ENCODE peak calls at places on chromosome 19, in nine cellular contexts. One of them, this sample, is unnamed.

GRCh38 chr19:40717880-40718773 is 1.2 kb downstream of the ITPKC start:
- DNase-seq in H1: no peak
- DNase-seq in testis: no peak
- DNase-seq in lung: peak; percentile 51
- DNase-seq in mammary epithelial cell: peak; percentile 52
- DNase-seq in heart right ventricle: no peak
- DNase-seq in esophagus squamous epithelium: no peak
- DNase-seq in Peyer's patch: peak; percentile 74
- DNase-seq in prostate gland: peak; percentile 41
- DNase-seq in this sample: no peak

GRCh38 chr19:49119411-49120324 is at the start of gene PPFIA3:
- DNase-seq in mammary epithelial cell: peak; percentile 63
- DNase-seq in prostate gland: peak; percentile 61
- DNase-seq in heart right ventricle: peak; percentile 76
- DNase-seq in testis: peak; percentile 77
- DNase-seq in H1: peak; percentile 79
- DNase-seq in Peyer's patch: peak; percentile 71
- DNase-seq in lung: no peak
- DNase-seq in esophagus squamous epithelium: no peak
- DNase-seq in this sample: no peak

GRCh38 chr19:46791944-46792343 is 3.5 kb upstream of the SLC1A5 start:
- DNase-seq in esophagus squamous epithelium: no peak
- DNase-seq in heart right ventricle: no peak
- DNase-seq in testis: no peak
- DNase-seq in H1: no peak
- DNase-seq in mammary epithelial cell: no peak
- DNase-seq in Peyer's patch: no peak
- DNase-seq in lung: no peak
- DNase-seq in prostate gland: no peak
- DNase-seq in this sample: no peak

GRCh38 chr19:45477713-45478453 is 10.1 kb downstream of the FOSB start:
- DNase-seq in prostate gland: no peak
- DNase-seq in H1: no peak
- DNase-seq in testis: no peak
- DNase-seq in heart right ventricle: no peak
- DNase-seq in lung: no peak
- DNase-seq in esophagus squamous epithelium: no peak
- DNase-seq in Peyer's patch: no peak
- DNase-seq in mammary epithelial cell: no peak
- DNase-seq in this sample: no peak

GRCh38 chr19:38003427-38004099 is 96.6 kb downstream of the SIPA1L3 start:
- DNase-seq in heart right ventricle: peak; percentile 65
- DNase-seq in H1: peak; percentile 69
- DNase-seq in lung: peak; percentile 74
- DNase-seq in esophagus squamous epithelium: no peak
- DNase-seq in testis: peak; percentile 49
- DNase-seq in Peyer's patch: no peak
- DNase-seq in prostate gland: peak; percentile 88
- DNase-seq in mammary epithelial cell: peak; percentile 87
- DNase-seq in this sample: peak; percentile 72

GRCh38 chr19:48170817-48171347 is 402 bp downstream of the ZSWIM9 start:
- DNase-seq in testis: no peak
- DNase-seq in mammary epithelial cell: peak; percentile 8
- DNase-seq in Peyer's patch: no peak
- DNase-seq in lung: no peak
- DNase-seq in heart right ventricle: no peak
- DNase-seq in H1: no peak
- DNase-seq in esophagus squamous epithelium: no peak
- DNase-seq in prostate gland: no peak
- DNase-seq in this sample: no peak

GRCh38 chr19:48982280-48982679 is 10.8 kb downstream of the GYS1 start:
- DNase-seq in H1: no peak
- DNase-seq in heart right ventricle: no peak
- DNase-seq in esophagus squamous epithelium: no peak
- DNase-seq in lung: no peak
- DNase-seq in prostate gland: no peak
- DNase-seq in mammary epithelial cell: no peak
- DNase-seq in testis: no peak
- DNase-seq in Peyer's patch: no peak
- DNase-seq in this sample: no peak

GRCh38 chr19:7737215-7737614 is 5.3 kb upstream of the CLEC4G start:
- DNase-seq in H1: no peak
- DNase-seq in heart right ventricle: no peak
- DNase-seq in mammary epithelial cell: no peak
- DNase-seq in testis: no peak
- DNase-seq in prostate gland: no peak
- DNase-seq in Peyer's patch: no peak
- DNase-seq in esophagus squamous epithelium: no peak
- DNase-seq in lung: no peak
- DNase-seq in this sample: no peak

GRCh38 chr19:55642153-55643002 is 1.1 kb upstream of the ZNF581 start:
- DNase-seq in H1: peak; percentile 61
- DNase-seq in esophagus squamous epithelium: no peak
- DNase-seq in Peyer's patch: peak; percentile 45
- DNase-seq in testis: peak; percentile 59
- DNase-seq in mammary epithelial cell: no peak
- DNase-seq in lung: no peak
- DNase-seq in heart right ventricle: peak; percentile 35
- DNase-seq in prostate gland: no peak
- DNase-seq in this sample: no peak

GRCh38 chr19:46349311-46349993 is 2.6 kb downstream of the PPP5C start:
- DNase-seq in esophagus squamous epithelium: no peak
- DNase-seq in Peyer's patch: no peak
- DNase-seq in prostate gland: no peak
- DNase-seq in mammary epithelial cell: no peak
- DNase-seq in lung: no peak
- DNase-seq in H1: no peak
- DNase-seq in testis: no peak
- DNase-seq in heart right ventricle: no peak
- DNase-seq in this sample: no peak

GRCh38 chr19:35114656-35115537 is 726 bp upstream of the FXYD3 start:
- DNase-seq in lung: peak; percentile 70
- DNase-seq in Peyer's patch: peak; percentile 85
- DNase-seq in H1: peak; percentile 99
- DNase-seq in esophagus squamous epithelium: no peak
- DNase-seq in mammary epithelial cell: peak; percentile 68
- DNase-seq in heart right ventricle: peak; percentile 79
- DNase-seq in prostate gland: peak; percentile 84
- DNase-seq in testis: peak; percentile 86
- DNase-seq in this sample: no peak

GRCh38 chr19:40282920-40283319 is 2.2 kb downstream of the AKT2 start:
- DNase-seq in heart right ventricle: no peak
- DNase-seq in H1: no peak
- DNase-seq in Peyer's patch: no peak
- DNase-seq in testis: no peak
- DNase-seq in mammary epithelial cell: no peak
- DNase-seq in esophagus squamous epithelium: no peak
- DNase-seq in lung: no peak
- DNase-seq in prostate gland: no peak
- DNase-seq in this sample: no peak

GRCh38 chr19:54073829-54074228 is 7.3 kb downstream of the TARM1 start:
- DNase-seq in lung: no peak
- DNase-seq in esophagus squamous epithelium: no peak
- DNase-seq in testis: no peak
- DNase-seq in mammary epithelial cell: no peak
- DNase-seq in H1: no peak
- DNase-seq in heart right ventricle: no peak
- DNase-seq in Peyer's patch: no peak
- DNase-seq in prostate gland: no peak
- DNase-seq in this sample: no peak

GRCh38 chr19:45805719-45806118 is 9.4 kb downstream of the RSPH6A start:
- DNase-seq in mammary epithelial cell: no peak
- DNase-seq in heart right ventricle: no peak
- DNase-seq in testis: no peak
- DNase-seq in lung: no peak
- DNase-seq in esophagus squamous epithelium: no peak
- DNase-seq in H1: no peak
- DNase-seq in Peyer's patch: no peak
- DNase-seq in prostate gland: no peak
- DNase-seq in this sample: no peak

GRCh38 chr19:40217027-40217810 is 965 bp downstream of the TTC9B start:
- DNase-seq in esophagus squamous epithelium: no peak
- DNase-seq in testis: peak; percentile 52
- DNase-seq in heart right ventricle: no peak
- DNase-seq in Peyer's patch: peak; percentile 75
- DNase-seq in mammary epithelial cell: peak; percentile 48
- DNase-seq in prostate gland: peak; percentile 40
- DNase-seq in H1: peak; percentile 89
- DNase-seq in lung: peak; percentile 38
- DNase-seq in this sample: peak; percentile 54

GRCh38 chr19:5578094-5578846 is 10.5 kb upstream of the TINCR start:
- DNase-seq in heart right ventricle: peak; percentile 69
- DNase-seq in H1: peak; percentile 93
- DNase-seq in testis: peak; percentile 82
- DNase-seq in prostate gland: peak; percentile 73
- DNase-seq in mammary epithelial cell: peak; percentile 35
- DNase-seq in esophagus squamous epithelium: no peak
- DNase-seq in lung: peak; percentile 63
- DNase-seq in Peyer's patch: peak; percentile 81
- DNase-seq in this sample: no peak

GRCh38 chr19:2380567-2380966 is 20.5 kb downstream of the TMPRSS9 start:
- DNase-seq in lung: no peak
- DNase-seq in prostate gland: no peak
- DNase-seq in heart right ventricle: no peak
- DNase-seq in esophagus squamous epithelium: no peak
- DNase-seq in H1: no peak
- DNase-seq in mammary epithelial cell: no peak
- DNase-seq in testis: no peak
- DNase-seq in Peyer's patch: no peak
- DNase-seq in this sample: no peak
- TF ChIP-seq CTCF in lung: no peak
- TF ChIP-seq CTCF in prostate gland: no peak
- TF ChIP-seq CTCF in heart right ventricle: no peak
- TF ChIP-seq CTCF in esophagus squamous epithelium: no peak
- TF ChIP-seq CTCF in H1: no peak
- TF ChIP-seq CTCF in mammary epithelial cell: no peak
- TF ChIP-seq CTCF in testis: no peak
- TF ChIP-seq CTCF in Peyer's patch: no peak
- TF ChIP-seq CTCF in this sample: no peak

GRCh38 chr19:9914001-9914314 is 22.4 kb downstream of the OLFM2 start:
- DNase-seq in Peyer's patch: no peak
- DNase-seq in prostate gland: no peak
- DNase-seq in testis: no peak
- DNase-seq in mammary epithelial cell: no peak
- DNase-seq in lung: no peak
- DNase-seq in H1: no peak
- DNase-seq in heart right ventricle: no peak
- DNase-seq in esophagus squamous epithelium: no peak
- DNase-seq in this sample: no peak
- H3K4me3 ChIP-seq in Peyer's patch: peak overlapping the region; percentile 57
- H3K4me3 ChIP-seq in prostate gland: peak overlapping the region; percentile 41
- H3K4me3 ChIP-seq in testis: peak overlapping the region; percentile 51
- H3K4me3 ChIP-seq in mammary epithelial cell: peak overlapping the region; percentile 45
- H3K4me3 ChIP-seq in lung: peak overlapping the region; percentile 8
- H3K4me3 ChIP-seq in H1: peak overlapping the region; percentile 38
- H3K4me3 ChIP-seq in heart right ventricle: peak overlapping the region; percentile 47
- H3K4me3 ChIP-seq in esophagus squamous epithelium: peak overlapping the region; percentile 60
- H3K4me3 ChIP-seq in this sample: peak overlapping the region; percentile 54

GRCh38 chr19:42093505-42093904 is 17.5 kb downstream of the ZNF574 start:
- DNase-seq in lung: no peak
- DNase-seq in heart right ventricle: no peak
- DNase-seq in prostate gland: no peak
- DNase-seq in testis: no peak
- DNase-seq in esophagus squamous epithelium: no peak
- DNase-seq in Peyer's patch: no peak
- DNase-seq in H1: no peak
- DNase-seq in mammary epithelial cell: no peak
- DNase-seq in this sample: no peak

GRCh38 chr19:42089772-42090171 is 13.8 kb downstream of the ZNF574 start:
- DNase-seq in esophagus squamous epithelium: no peak
- DNase-seq in prostate gland: no peak
- DNase-seq in H1: no peak
- DNase-seq in heart right ventricle: no peak
- DNase-seq in mammary epithelial cell: no peak
- DNase-seq in testis: no peak
- DNase-seq in lung: no peak
- DNase-seq in Peyer's patch: no peak
- DNase-seq in this sample: no peak

GRCh38 chr19:42091300-42092266 is 15.6 kb downstream of the ZNF574 start:
- DNase-seq in heart right ventricle: no peak
- DNase-seq in lung: no peak
- DNase-seq in esophagus squamous epithelium: no peak
- DNase-seq in testis: no peak
- DNase-seq in H1: no peak
- DNase-seq in Peyer's patch: no peak
- DNase-seq in prostate gland: no peak
- DNase-seq in mammary epithelial cell: peak; percentile 63
- DNase-seq in this sample: no peak

GRCh38 chr19:42090687-42091086 is 14.7 kb downstream of the ZNF574 start:
- DNase-seq in heart right ventricle: no peak
- DNase-seq in lung: no peak
- DNase-seq in mammary epithelial cell: no peak
- DNase-seq in Peyer's patch: no peak
- DNase-seq in testis: no peak
- DNase-seq in prostate gland: no peak
- DNase-seq in H1: no peak
- DNase-seq in esophagus squamous epithelium: no peak
- DNase-seq in this sample: no peak

GRCh38 chr19:42092350-42092749 is 16.4 kb downstream of the ZNF574 start:
- DNase-seq in prostate gland: no peak
- DNase-seq in mammary epithelial cell: peak; percentile 41
- DNase-seq in testis: no peak
- DNase-seq in esophagus squamous epithelium: no peak
- DNase-seq in heart right ventricle: no peak
- DNase-seq in H1: peak; percentile 78
- DNase-seq in Peyer's patch: no peak
- DNase-seq in lung: no peak
- DNase-seq in this sample: no peak
- TF ChIP-seq CTCF in prostate gland: peak; percentile 36
- TF ChIP-seq CTCF in mammary epithelial cell: peak; percentile 57
- TF ChIP-seq CTCF in testis: no peak
- TF ChIP-seq CTCF in esophagus squamous epithelium: peak; percentile 52
- TF ChIP-seq CTCF in heart right ventricle: peak; percentile 50
- TF ChIP-seq CTCF in H1: peak; percentile 77
- TF ChIP-seq CTCF in Peyer's patch: peak; percentile 49
- TF ChIP-seq CTCF in lung: no peak
- TF ChIP-seq CTCF in this sample: peak; percentile 38

DNA sequence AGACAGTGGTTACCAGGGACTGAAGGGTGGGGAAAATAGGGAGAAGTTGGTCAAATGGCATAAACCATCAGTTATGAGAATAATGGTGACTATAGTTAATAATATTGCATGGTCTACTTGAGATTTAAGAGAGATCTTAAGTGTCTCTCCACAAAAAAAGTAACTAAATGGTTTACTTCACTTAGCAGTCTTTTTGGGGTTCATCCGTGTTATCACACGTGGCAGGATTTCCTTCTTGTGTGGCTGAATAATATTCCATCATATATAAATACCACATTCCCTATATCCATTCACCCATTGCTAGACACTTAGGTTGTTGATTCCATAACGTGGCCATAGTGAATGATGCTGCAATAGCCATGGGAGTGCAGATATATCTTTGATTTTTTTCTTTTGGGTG is 967.0 kb downstream of the UQCRFS1 start:
- DNase-seq in Peyer's patch: no peak
- DNase-seq in H1: no peak
- DNase-seq in lung: no peak
- DNase-seq in prostate gland: no peak
- DNase-seq in mammary epithelial cell: no peak
- DNase-seq in heart right ventricle: no peak
- DNase-seq in testis: no peak
- DNase-seq in esophagus squamous epithelium: no peak
- DNase-seq in this sample: no peak
- H3K4me3 ChIP-seq in Peyer's patch: no peak overlapping the region
- H3K4me3 ChIP-seq in H1: no peak overlapping the region
- H3K4me3 ChIP-seq in lung: no peak overlapping the region
- H3K4me3 ChIP-seq in prostate gland: no peak overlapping the region
- H3K4me3 ChIP-seq in mammary epithelial cell: no peak overlapping the region
- H3K4me3 ChIP-seq in heart right ventricle: no peak overlapping the region
- H3K4me3 ChIP-seq in testis: no peak overlapping the region
- H3K4me3 ChIP-seq in esophagus squamous epithelium: no peak overlapping the region
- H3K4me3 ChIP-seq in this sample: no peak overlapping the region

GRCh38 chr19:14529254-14530004 is at the start of gene TECR:
- DNase-seq in H1: peak; percentile 100
- DNase-seq in Peyer's patch: peak; percentile 100
- DNase-seq in mammary epithelial cell: peak; percentile 100
- DNase-seq in esophagus squamous epithelium: peak; percentile 96
- DNase-seq in testis: peak; percentile 100
- DNase-seq in lung: peak; percentile 100
- DNase-seq in prostate gland: peak; percentile 100
- DNase-seq in heart right ventricle: peak; percentile 99
- DNase-seq in this sample: peak; percentile 100
- TF ChIP-seq CTCF in H1: no peak
- TF ChIP-seq CTCF in Peyer's patch: no peak
- TF ChIP-seq CTCF in mammary epithelial cell: no peak
- TF ChIP-seq CTCF in esophagus squamous epithelium: peak; percentile 7
- TF ChIP-seq CTCF in testis: no peak
- TF ChIP-seq CTCF in lung: no peak
- TF ChIP-seq CTCF in prostate gland: peak; percentile 23
- TF ChIP-seq CTCF in heart right ventricle: no peak
- TF ChIP-seq CTCF in this sample: no peak

This sample was measured in LNCaP clone FGC.